ENCODE peak calls at places on chromosomes 1 and 21, in nine cellular contexts. E is GM04503, S is heart left ventricle, M is neural crest cell, L is astrocyte of the spinal cord, I is skeletal muscle cell, D is substantia nigra, B is body of pancreas, G is T-cell. H is an unnamed sample.

GRCh38 chr1:48356901-48357300 is 115.1 kb downstream of the SPATA6 start:
- DNase-seq in B (no peak), I (no peak), L (no peak), S (no peak), E (no peak), G (no peak), M (no peak), D (no peak), H (no peak)

GRCh38 chr21:22900511-22900910 is 1902.3 kb downstream of the NCAM2 start:
- DNase-seq in I (peak; percentile 0), L (peak; percentile 31), S (no peak), D (no peak), G (no peak), E (no peak), B (no peak), M (no peak), H (peak; percentile 14)

GRCh38 chr1:168136709-168137514 is at the start of gene GPR161:
- DNase-seq in I (no peak), L (peak; percentile 56), G (peak; percentile 11), M (peak; percentile 61), E (no peak), S (peak; percentile 64), B (peak; percentile 80), D (no peak), H (peak; percentile 19)

GRCh38 chr21:36705679-36706481 is 7.0 kb downstream of the SIM2 start:
- DNase-seq in G (no peak), B (no peak), E (no peak), S (no peak), M (no peak), D (no peak), L (no peak), I (no peak), H (no peak)

GRCh38 chr1:18693256-18694098 is 62.8 kb downstream of the PAX7 start:
- DNase-seq in M (no peak), G (no peak), S (no peak), D (no peak), B (no peak), I (peak; percentile 36), L (no peak), E (no peak), H (peak; percentile 32)

GRCh38 chr1:22375601-22376000 is 76.0 kb upstream of the ZBTB40 start:
- DNase-seq in I (no peak), E (peak; percentile 31), M (no peak), D (no peak), L (no peak), G (no peak), S (no peak), B (no peak), H (no peak)

GRCh38 chr1:2242814-2243725 is 15.0 kb downstream of the SKI start:
- DNase-seq in G (no peak), S (peak; percentile 72), D (no peak), I (no peak), L (no peak), B (peak; percentile 30), E (no peak), M (no peak), H (no peak)

GRCh38 chr21:42346866-42347600 is 3.8 kb downstream of the TFF2 start:
- DNase-seq in G (no peak), M (no peak), I (no peak), L (no peak), B (no peak), D (no peak), E (no peak), S (no peak), H (no peak)

H was measured in H4.